ENCODE peak calls at places on chromosomes 13 and 19, in four cellular contexts. C is lower lobe of right lung, A is Calu3, Q is upper lobe of right lung. W is an unnamed sample.
A peak's percentile ranks its signal among the peaks of the same experiment; 100 is the strongest.

GRCh38 chr19:35901055-35901644 is 810 bp upstream of the NFKBID start:
- DNase-seq in A (no peak), C (no peak), Q (no peak), W (no peak)

GRCh38 chr13:50733392-50733791 is 110.1 kb downstream of the DLEU7 start:
- DNase-seq in C (no peak), A (no peak), Q (no peak), W (no peak)

GRCh38 chr13:33761744-33762143 is 56.2 kb upstream of the RFC3 start:
- DNase-seq in Q (no peak), A (no peak), C (no peak), W (no peak)

GRCh38 chr13:113653264-113654174 is 4.5 kb downstream of the ATP4B start:
- DNase-seq in C (peak; percentile 27), Q (peak; percentile 44), A (no peak), W (no peak)

GRCh38 chr13:46817081-46817480 is 20.1 kb upstream of the ESD start:
- DNase-seq in Q (no peak), C (no peak), A (no peak), W (no peak)

GRCh38 chr13:31009166-31009565 is 76.7 kb downstream of the TEX26 start:
- DNase-seq in Q (no peak), A (no peak), C (no peak), W (no peak)

GRCh38 chr19:36771275-36772231 is 1.1 kb downstream of the ZNF850 start:
- DNase-seq in A (peak; percentile 81), C (peak; percentile 56), Q (no peak), W (peak; percentile 33)

GRCh38 chr19:3606174-3606689 is 443 bp downstream of the TBXA2R start:
- DNase-seq in A (peak; percentile 64), Q (peak; percentile 69), C (peak; percentile 59), W (no peak)

GRCh38 chr13:65400707-65401106 is 1829.4 kb downstream of the PCDH9 start:
- DNase-seq in A (no peak), C (no peak), Q (no peak), W (no peak)

GRCh38 chr13:75049936-75050335 is 432.0 kb downstream of the TBC1D4 start:
- DNase-seq in A (no peak), C (no peak), Q (no peak), W (no peak)

DNA sequence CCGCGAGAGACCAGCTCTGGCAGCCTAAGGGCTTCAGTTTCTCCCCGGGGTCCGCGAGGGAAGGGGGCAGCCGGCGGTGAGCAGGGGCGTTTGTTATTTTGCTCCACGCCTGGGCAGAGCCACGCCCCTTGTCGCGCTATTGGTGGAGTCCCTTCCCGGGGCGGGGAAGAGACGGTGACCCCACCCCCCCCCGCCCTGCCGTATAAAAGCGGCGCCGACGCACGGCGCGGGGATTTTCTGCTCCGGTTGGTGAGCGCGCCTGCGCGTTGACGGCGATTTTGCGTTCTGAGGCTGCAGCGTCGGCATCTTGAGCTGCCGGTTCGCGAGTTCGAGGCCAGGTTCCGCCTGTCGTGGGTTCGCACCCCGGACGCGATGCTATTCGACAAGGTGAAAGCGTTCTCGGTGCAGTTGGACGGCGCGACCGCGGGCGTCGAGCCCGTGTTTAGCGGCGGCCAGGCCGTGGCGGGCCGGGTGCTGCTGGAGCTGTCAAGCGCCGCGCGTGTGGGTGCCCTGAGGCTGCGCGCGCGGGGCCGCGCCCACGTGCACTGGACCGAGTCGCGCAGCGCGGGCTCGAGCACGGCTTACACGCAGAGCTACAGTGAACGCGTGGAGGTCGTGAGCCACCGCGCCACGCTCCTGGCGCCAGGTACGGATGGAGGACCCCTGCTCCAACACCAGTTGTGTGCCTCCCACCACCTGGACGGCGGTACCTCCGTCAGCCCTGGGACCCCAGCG is at the start of gene ARRDC2:
- DNase-seq in A (peak; percentile 77), Q (peak; percentile 94), C (peak; percentile 92), W (peak; percentile 83)
- TF ChIP-seq CTCF in A (no peak), Q (no peak), C (no peak), W (no peak)

GRCh38 chr13:37869756-37870488 is at the start of gene TRPC4:
- DNase-seq in C (peak; percentile 41), Q (peak; percentile 60), A (peak; percentile 37), W (peak; percentile 66)
- TF ChIP-seq CTCF in C (no peak), Q (peak; percentile 15), A (no peak), W (peak; percentile 46)

GRCh38 chr13:99360696-99361095 is 53.5 kb upstream of the GPR183 start:
- DNase-seq in Q (no peak), A (no peak), C (no peak), W (no peak)
- TF ChIP-seq CTCF in Q (no peak), A (no peak), C (no peak), W (no peak)

GRCh38 chr19:50479761-50480251 is 3.2 kb upstream of the GARIN5A start:
- DNase-seq in Q (peak; percentile 46), C (no peak), A (no peak), W (no peak)

GRCh38 chr19:50477751-50478515 is 1.3 kb upstream of the GARIN5A start:
- DNase-seq in A (no peak), C (no peak), Q (peak; percentile 32), W (no peak)

GRCh38 chr19:50476943-50477264 is 256 bp upstream of the GARIN5A start:
- DNase-seq in C (no peak), Q (no peak), A (no peak), W (no peak)

GRCh38 chr19:50480281-50481111 is 3.8 kb upstream of the GARIN5A start:
- DNase-seq in Q (peak; percentile 63), C (no peak), A (no peak), W (no peak)

GRCh38 chr19:50478901-50479715 is 2.5 kb upstream of the GARIN5A start:
- DNase-seq in C (no peak), A (peak; percentile 36), Q (peak; percentile 63), W (no peak)
- TF ChIP-seq CTCF in C (peak; percentile 28), A (no peak), Q (peak; percentile 26), W (no peak)

DNA sequence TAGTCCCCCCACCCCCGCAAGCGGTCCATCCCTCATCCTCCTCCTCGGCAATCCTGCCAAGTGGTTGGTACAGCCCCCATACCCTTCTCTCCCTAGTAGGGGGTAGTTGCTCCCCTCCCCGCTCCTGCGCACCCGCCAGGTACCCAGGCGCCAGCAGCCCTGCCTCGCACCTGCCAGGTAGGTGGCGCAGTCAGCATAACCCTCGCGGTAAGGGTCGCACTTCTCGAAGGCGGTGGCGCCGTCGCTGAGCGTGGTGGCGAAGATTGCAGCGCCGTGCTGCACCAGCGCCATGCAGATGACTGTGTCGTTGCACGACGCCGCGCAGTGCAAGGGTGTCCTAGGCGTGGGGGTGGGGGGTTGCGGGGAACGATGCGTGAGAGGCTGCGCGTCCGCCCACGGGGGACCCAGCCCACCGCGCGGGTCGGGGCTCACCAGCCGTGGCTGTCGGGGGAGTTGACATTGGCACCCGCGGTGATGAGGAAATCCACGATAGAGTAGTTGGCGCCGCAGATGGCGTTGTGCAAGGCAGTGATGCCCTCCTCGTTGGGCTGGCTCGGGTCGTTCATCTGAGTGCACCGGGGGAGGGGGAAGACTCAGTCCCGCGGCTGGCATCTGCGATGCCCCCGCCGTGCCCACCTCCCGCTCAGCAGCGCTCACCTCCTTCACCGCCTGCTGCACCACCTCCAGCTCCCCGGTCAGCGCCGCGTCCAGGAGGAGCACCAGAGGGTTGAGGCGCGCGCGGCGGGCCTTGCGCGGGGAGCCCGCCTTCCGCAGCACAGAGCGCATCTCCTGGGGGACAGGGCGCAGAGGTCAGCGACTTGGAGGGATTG is 15.2 kb upstream of the ERCC2 start:
- DNase-seq in C (no peak), Q (no peak), A (no peak), W (no peak)
- TF ChIP-seq CTCF in C (no peak), Q (no peak), A (no peak), W (no peak)

GRCh38 chr19:38270587-38271167 is 6.3 kb downstream of the SPINT2 start:
- DNase-seq in A (no peak), C (no peak), Q (no peak), W (no peak)
- TF ChIP-seq CTCF in A (no peak), C (no peak), Q (no peak), W (no peak)

GRCh38 chr19:15715642-15716041 is 12.2 kb upstream of the OR10H2 start:
- DNase-seq in Q (no peak), C (no peak), A (no peak), W (no peak)

GRCh38 chr19:15717781-15718180 is 10.0 kb upstream of the OR10H2 start:
- DNase-seq in A (no peak), Q (no peak), C (no peak), W (no peak)

DNA sequence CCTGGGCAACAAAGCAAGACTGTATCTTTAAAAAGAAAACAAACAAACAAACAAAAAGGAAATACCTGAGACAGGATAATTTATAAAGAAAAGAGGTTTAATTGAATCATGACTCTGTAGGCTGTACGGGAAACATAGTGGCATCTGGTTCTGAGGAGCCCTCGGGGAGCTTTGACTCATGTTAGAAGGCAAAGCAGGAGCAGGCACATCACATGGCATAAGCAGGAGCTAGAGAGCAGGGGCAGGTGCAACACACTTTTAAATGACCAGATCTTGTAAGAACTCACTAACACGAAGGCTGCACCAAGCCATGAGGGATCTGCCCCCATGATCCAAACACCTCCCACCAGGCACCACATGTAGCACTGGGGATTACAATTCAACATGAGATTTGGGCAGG is 13.2 kb upstream of the OR10H2 start:
- DNase-seq in Q (no peak), A (no peak), C (no peak), W (no peak)
- TF ChIP-seq CTCF in Q (no peak), A (no peak), C (no peak), W (no peak)

DNA sequence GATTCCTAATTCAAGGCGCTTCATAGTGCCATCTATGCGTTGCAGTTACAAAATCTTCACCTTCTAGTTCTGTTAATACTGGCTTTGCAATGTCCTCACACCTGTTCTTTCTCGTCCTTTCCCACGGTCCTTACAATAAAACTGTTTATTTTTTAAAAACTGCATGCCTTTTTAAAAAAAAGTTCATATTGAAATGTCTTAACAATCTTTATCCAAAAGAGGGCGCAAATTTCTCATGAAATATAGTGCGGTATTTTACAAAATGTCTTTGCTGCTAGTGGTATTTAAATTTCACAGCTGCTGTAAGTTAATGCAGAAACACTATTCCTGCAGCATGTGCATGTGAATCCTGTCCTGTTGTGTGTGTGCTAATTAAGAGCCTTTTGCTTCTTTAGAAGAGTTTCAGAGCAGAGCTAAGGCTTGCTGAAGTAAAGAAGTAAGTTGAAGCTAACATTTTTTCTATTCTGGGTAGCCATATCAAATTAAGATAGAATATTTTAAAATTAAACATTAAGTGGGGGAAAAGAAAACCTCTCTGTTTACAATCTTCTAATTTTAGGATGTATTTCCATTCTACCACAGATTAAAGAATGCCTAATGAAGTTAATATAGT is 15.8 kb upstream of the CLDN10 start:
- DNase-seq in C (no peak), A (no peak), Q (no peak), W (no peak)
- TF ChIP-seq CTCF in C (peak; percentile 48), A (no peak), Q (peak; percentile 49), W (peak; percentile 67)

GRCh38 chr19:17294051-17294891 is 9.0 kb downstream of the ABHD8 start:
- DNase-seq in Q (peak; percentile 77), C (peak; percentile 62), A (peak; percentile 50), W (peak; percentile 46)
- TF ChIP-seq CTCF in Q (no peak), C (no peak), A (no peak), W (no peak)

GRCh38 chr13:37067874-37068273 is 8.4 kb upstream of the SUPT20H start:
- DNase-seq in C (no peak), Q (no peak), A (no peak), W (no peak)

GRCh38 chr13:37069597-37070103 is 10.2 kb upstream of the SUPT20H start:
- DNase-seq in A (no peak), Q (no peak), C (no peak), W (no peak)

GRCh38 chr13:37070956-37071355 is 11.5 kb upstream of the SUPT20H start:
- DNase-seq in A (no peak), Q (no peak), C (no peak), W (no peak)

GRCh38 chr13:37070145-37070695 is 10.7 kb upstream of the SUPT20H start:
- DNase-seq in C (no peak), A (no peak), Q (no peak), W (no peak)

GRCh38 chr13:37068962-37069361 is 9.5 kb upstream of the SUPT20H start:
- DNase-seq in A (no peak), C (no peak), Q (no peak), W (no peak)
- TF ChIP-seq CTCF in A (no peak), C (no peak), Q (peak; percentile 14), W (no peak)